ENCODE peak calls at places on chromosomes 5 and 9, in five cellular contexts. Q is CD8-positive, alpha-beta T cell; T is endothelial cell; J is progenitor cell of endocrine pancreas; A is fibroblast of pulmonary artery. L is an unnamed sample.

GRCh38 chr9:21933865-21934264 is 60.3 kb downstream of the CDKN2A start:
- DNase-seq in J (no peak), T (no peak), A (peak), Q (no peak), L (no peak)

GRCh38 chr5:75275736-75276135 is 39.1 kb upstream of the ANKRD31 start:
- DNase-seq in J (no peak), T (no peak), Q (no peak), A (no peak), L (no peak)

GRCh38 chr5:123785160-123786001 is 273.4 kb downstream of the CSNK1G3 start:
- DNase-seq in A (peak), Q (no peak), J (no peak), T (no peak), L (no peak)

GRCh38 chr5:17317499-17317898 is 100.1 kb downstream of the BASP1 start:
- DNase-seq in Q (no peak), T (no peak), A (no peak), J (no peak), L (no peak)

GRCh38 chr5:45639038-45639437 is 57.1 kb downstream of the HCN1 start:
- DNase-seq in J (no peak), A (no peak), T (no peak), Q (no peak), L (no peak)

GRCh38 chr5:156991714-156992113 is 28.7 kb upstream of the TIMD4 start:
- DNase-seq in A (no peak), T (no peak), J (no peak), Q (no peak), L (no peak)

GRCh38 chr5:54820759-54821158 is 164.6 kb downstream of the ESM1 start:
- DNase-seq in J (no peak), Q (no peak), T (no peak), A (no peak), L (no peak)

GRCh38 chr5:160167623-160168165 is 48.4 kb upstream of the PWWP2A start:
- DNase-seq in T (no peak), A (no peak), J (no peak), Q (no peak), L (no peak)

GRCh38 chr9:122536138-122536537 is 9.0 kb upstream of the OR1N1 start:
- DNase-seq in Q (no peak), A (no peak), T (no peak), J (no peak), L (no peak)

GRCh38 chr9:127588740-127589506 is 23.2 kb upstream of the STXBP1 start:
- DNase-seq in T (no peak), J (no peak), Q (no peak), A (no peak), L (no peak)

GRCh38 chr9:134637241-134637640 is 4.4 kb upstream of the COL5A1 start:
- DNase-seq in A (no peak), J (no peak), Q (no peak), T (no peak), L (no peak)

GRCh38 chr5:171336486-171337206 is 27.6 kb downstream of the TLX3 start:
- DNase-seq in T (peak), J (no peak), Q (no peak), A (peak), L (no peak)

GRCh38 chr5:41339339-41339738 is 126.0 kb upstream of the C6 start:
- DNase-seq in T (no peak), J (no peak), Q (no peak), A (no peak), L (no peak)

GRCh38 chr9:128733256-128733655 is 9.3 kb upstream of the ZDHHC12 start:
- DNase-seq in T (peak), A (peak), J (peak), Q (no peak), L (peak)

GRCh38 chr5:116658830-116659229 is 84.2 kb upstream of the SEMA6A start:
- DNase-seq in T (no peak), Q (no peak), J (no peak), A (no peak), L (no peak)

GRCh38 chr9:72102520-72102919 is 42.1 kb upstream of the C9orf57 start:
- DNase-seq in Q (no peak), A (no peak), T (no peak), J (no peak), L (no peak)

GRCh38 chr5:79407591-79407990 is 106.3 kb downstream of the HOMER1 start:
- DNase-seq in A (no peak), T (no peak), J (no peak), Q (no peak), L (no peak)

GRCh38 chr9:93223241-93224180 is 39.6 kb downstream of the WNK2 start:
- DNase-seq in T (no peak), Q (no peak), A (peak), J (no peak), L (no peak)

GRCh38 chr5:164013077-164013670 is 507.8 kb downstream of the MAT2B start:
- DNase-seq in T (peak), J (peak), Q (no peak), A (peak), L (peak)

GRCh38 chr5:180606215-180606785 is 15.0 kb upstream of the SCGB3A1 start:
- DNase-seq in Q (no peak), A (no peak), J (no peak), T (no peak), L (no peak)

GRCh38 chr5:59555596-59555995 is 337.9 kb downstream of the PDE4D start:
- DNase-seq in A (no peak), Q (no peak), J (no peak), T (no peak), L (no peak)

GRCh38 chr9:93678199-93679019 is 102.0 kb downstream of the PHF2 start:
- DNase-seq in A (no peak), J (no peak), T (peak), Q (peak), L (no peak)

GRCh38 chr9:93303258-93303771 is 119.4 kb downstream of the WNK2 start:
- DNase-seq in Q (peak), T (no peak), A (no peak), J (no peak), L (peak)

GRCh38 chr9:68552700-68553099 is 12.0 kb upstream of the TMEM252 start:
- DNase-seq in J (no peak), A (peak), Q (no peak), T (no peak), L (no peak)

GRCh38 chr5:38845555-38846378 is at the start of gene OSMR:
- DNase-seq in J (peak), A (peak), T (peak), Q (no peak), L (peak)

DNA sequence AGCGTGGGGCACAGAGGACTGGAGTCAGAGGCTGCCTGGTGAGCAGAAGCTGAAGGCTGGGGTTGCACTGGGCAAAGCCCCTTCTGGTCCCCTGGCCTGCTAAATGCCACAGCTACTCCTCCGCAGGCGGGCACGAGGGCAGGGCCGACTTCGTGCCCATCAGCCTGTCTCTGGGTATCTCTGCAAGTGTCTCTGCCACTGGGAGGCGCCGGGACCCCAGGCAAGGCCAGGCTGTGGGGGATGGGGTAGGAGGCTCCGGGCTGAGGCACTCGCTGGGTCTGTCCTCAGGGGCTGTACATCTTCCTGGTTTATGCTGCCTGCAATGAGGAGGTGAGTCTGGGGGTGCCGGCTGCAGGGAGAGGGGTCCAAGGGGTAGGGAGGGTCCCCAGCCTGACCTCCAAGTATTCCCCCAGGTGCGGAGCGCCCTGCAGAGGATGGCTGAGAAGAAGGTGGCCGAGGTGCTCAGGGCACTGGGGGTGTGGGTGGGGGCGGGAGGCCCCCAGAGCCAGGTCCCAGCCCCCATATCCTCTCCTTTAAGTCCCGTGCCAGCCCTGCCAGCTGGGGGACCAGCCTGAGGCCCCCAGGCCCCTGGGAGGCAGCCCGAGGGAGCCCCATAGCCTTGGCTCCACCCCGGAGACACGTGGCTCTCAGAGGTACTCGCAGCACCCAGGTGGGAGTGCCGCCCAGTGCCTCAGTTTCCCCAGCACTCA is 25.1 kb downstream of the ADGRD2 start:
- DNase-seq in Q (no peak), A (no peak), T (no peak), J (no peak), L (no peak)
- TF ChIP-seq CTCF in Q (no peak), A (no peak), T (no peak), J (no peak), L (no peak)

GRCh38 chr5:136058972-136059354 is 30.2 kb downstream of the TGFBI start:
- DNase-seq in A (no peak), T (no peak), Q (no peak), J (no peak), L (no peak)

GRCh38 chr5:136056336-136056735 is 27.5 kb downstream of the TGFBI start:
- DNase-seq in T (no peak), J (no peak), A (no peak), Q (no peak), L (no peak)

GRCh38 chr5:136056771-136057335 is 28.1 kb downstream of the TGFBI start:
- DNase-seq in Q (no peak), J (no peak), A (no peak), T (no peak), L (no peak)

GRCh38 chr5:136057401-136057951 is 28.7 kb downstream of the TGFBI start:
- DNase-seq in J (no peak), T (no peak), Q (no peak), A (peak), L (no peak)

GRCh38 chr5:136058031-136058971 is 29.5 kb downstream of the TGFBI start:
- DNase-seq in T (peak), A (peak), J (no peak), Q (no peak), L (no peak)
- TF ChIP-seq CTCF in T (peak), A (peak), J (no peak), Q (no peak), L (no peak)

GRCh38 chr9:113355197-113355596 is 5.9 kb downstream of the BSPRY start:
- DNase-seq in A (peak), Q (no peak), J (no peak), T (no peak), L (no peak)
- TF ChIP-seq CTCF in A (peak), Q (no peak), J (peak), T (no peak), L (no peak)

GRCh38 chr5:108093186-108093585 is 288.7 kb downstream of the FBXL17 start:
- DNase-seq in T (no peak), Q (no peak), A (peak), J (no peak), L (peak)
- TF ChIP-seq CTCF in T (peak), Q (no peak), A (peak), J (peak), L (peak)

GRCh38 chr5:151608522-151608921 is 17.4 kb upstream of the FAT2 start:
- DNase-seq in J (no peak), T (no peak), A (no peak), Q (no peak), L (no peak)
- TF ChIP-seq CTCF in J (no peak), T (no peak), A (no peak), Q (no peak), L (no peak)

GRCh38 chr5:169837686-169838085 is 142.6 kb downstream of the INSYN2B start:
- DNase-seq in A (no peak), T (no peak), J (no peak), Q (no peak), L (no peak)

GRCh38 chr5:169838688-169839087 is 141.6 kb downstream of the INSYN2B start:
- DNase-seq in J (no peak), A (no peak), T (no peak), Q (no peak), L (peak)

GRCh38 chr5:169832845-169833244 is 147.4 kb downstream of the INSYN2B start:
- DNase-seq in T (no peak), J (no peak), A (no peak), Q (no peak), L (no peak)

GRCh38 chr5:169840405-169840804 is 139.9 kb downstream of the INSYN2B start:
- DNase-seq in J (no peak), A (no peak), Q (no peak), T (no peak), L (no peak)

GRCh38 chr5:169836835-169837234 is 143.5 kb downstream of the INSYN2B start:
- DNase-seq in Q (no peak), T (no peak), A (no peak), J (no peak), L (no peak)
- TF ChIP-seq CTCF in Q (no peak), T (no peak), A (no peak), J (no peak), L (no peak)

GRCh38 chr9:90505695-90506094 is 136.9 kb downstream of the DIRAS2 start:
- DNase-seq in T (no peak), J (no peak), Q (no peak), A (no peak), L (no peak)
- TF ChIP-seq CTCF in T (no peak), J (no peak), Q (no peak), A (no peak), L (no peak)